ENCODE peak calls at places on chromosomes 2 and 18, in six cellular contexts. D, T, G, Y, L and C are unnamed samples.
A peak's percentile ranks its signal among the peaks of the same experiment; 100 is the strongest.

GRCh38 chr2:196592912-196593881 is 46.3 kb upstream of the CCDC150 start:
- DNase-seq in T (no peak), D (no peak), Y (no peak), G (no peak), L (peak; percentile 82), C (peak; percentile 51)

GRCh38 chr2:88016948-88017779 is 817 bp upstream of the RNU2-63P start:
- DNase-seq in L (no peak), T (peak; percentile 67), G (peak; percentile 64), Y (no peak), D (peak; percentile 60), C (peak; percentile 73)

GRCh38 chr18:76747676-76748075 is 74.7 kb upstream of the ZNF236 start:
- DNase-seq in L (no peak), D (no peak), Y (no peak), T (no peak), G (no peak), C (no peak)

GRCh38 chr2:169480079-169480465 is 778 bp downstream of the BBS5 start:
- DNase-seq in T (no peak), L (peak; percentile 61), Y (no peak), D (peak; percentile 5), G (no peak), C (no peak)

GRCh38 chr18:14746897-14747296 is 1.1 kb upstream of the ANKRD30B start:
- DNase-seq in G (no peak), L (no peak), Y (no peak), T (no peak), D (no peak), C (no peak)

GRCh38 chr2:192029089-192029488 is 165.6 kb downstream of the TMEFF2 start:
- DNase-seq in T (no peak), G (no peak), L (peak; percentile 26), D (peak; percentile 48), Y (no peak), C (no peak)

GRCh38 chr2:46996300-46996843 is 80.8 kb upstream of the MCFD2 start:
- DNase-seq in L (no peak), D (no peak), G (no peak), Y (no peak), T (no peak), C (no peak)

GRCh38 chr18:50441518-50441917 is 66.7 kb downstream of the SKA1 start:
- DNase-seq in L (peak; percentile 16), T (no peak), Y (no peak), D (no peak), G (no peak), C (no peak)

GRCh38 chr2:53535234-53535867 is 232.3 kb upstream of the CHAC2 start:
- DNase-seq in D (no peak), T (no peak), L (no peak), Y (no peak), G (no peak), C (no peak)

GRCh38 chr18:2792395-2792794 is 54.4 kb upstream of the EMILIN2 start:
- DNase-seq in Y (no peak), D (no peak), L (no peak), G (no peak), T (no peak), C (no peak)

GRCh38 chr18:53944721-53945120 is 279.7 kb downstream of the MBD2 start:
- DNase-seq in Y (no peak), D (no peak), L (no peak), T (no peak), G (no peak), C (no peak)

GRCh38 chr18:73352546-73352945 is 484.8 kb upstream of the NETO1 start:
- DNase-seq in Y (no peak), L (peak; percentile 5), T (no peak), G (no peak), D (no peak), C (no peak)

GRCh38 chr2:7773362-7773973 is 856.3 kb downstream of the RNF144A start:
- DNase-seq in Y (no peak), T (no peak), L (peak; percentile 52), G (no peak), D (peak; percentile 84), C (no peak)

GRCh38 chr2:20868377-20868776 is 45.5 kb upstream of the LDAH start:
- DNase-seq in Y (no peak), D (no peak), G (no peak), L (no peak), T (no peak), C (no peak)

GRCh38 chr2:222753251-222753824 is 81.9 kb downstream of the MOGAT1 start:
- DNase-seq in T (no peak), L (peak; percentile 59), G (no peak), Y (peak; percentile 33), D (peak; percentile 44), C (no peak)

GRCh38 chr2:124607679-124608078 is 582.6 kb downstream of the CNTNAP5 start:
- DNase-seq in G (no peak), T (peak; percentile 28), D (no peak), Y (no peak), L (no peak), C (no peak)

GRCh38 chr2:225566798-225567197 is 167.3 kb downstream of the NYAP2 start:
- DNase-seq in T (no peak), L (peak; percentile 3), Y (no peak), G (no peak), D (peak; percentile 82), C (no peak)

DNA sequence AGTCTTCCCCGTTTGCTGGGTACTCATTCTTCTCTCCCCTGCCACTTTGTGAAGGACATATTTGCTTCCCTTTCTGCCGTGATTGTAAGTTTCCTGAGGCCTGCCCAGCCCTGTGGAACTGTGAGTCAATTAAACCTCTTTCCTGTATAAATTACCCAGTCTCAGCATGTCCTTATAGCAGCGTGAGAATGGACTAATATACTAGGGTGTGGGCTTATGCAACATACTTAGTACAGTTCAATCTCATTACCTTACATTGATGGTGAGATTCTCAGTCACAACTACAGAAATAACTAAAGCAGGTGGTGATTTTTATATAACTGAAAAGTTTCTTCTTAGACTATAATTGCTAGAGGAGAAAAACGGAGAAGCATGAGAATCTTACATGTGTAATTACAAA is 237.9 kb upstream of the MMADHC start:
- DNase-seq in G (no peak), D (peak; percentile 64), T (no peak), L (no peak), Y (no peak), C (no peak)
- H3K36me3 ChIP-seq in G (no peaks in the 10 kb centered on the region), D (no peaks in the 10 kb centered on the region), T (no peaks in the 10 kb centered on the region), L (no peaks in the 10 kb centered on the region), Y (no peaks in the 10 kb centered on the region), C (no peaks in the 10 kb centered on the region)

GRCh38 chr2:128154225-128154624 is 63.2 kb downstream of the UGGT1 start:
- DNase-seq in D (no peak), G (no peak), Y (no peak), L (no peak), T (no peak), C (no peak)

GRCh38 chr2:128157644-128158043 is 66.6 kb downstream of the UGGT1 start:
- DNase-seq in T (no peak), D (no peak), G (no peak), Y (no peak), L (no peak), C (no peak)

GRCh38 chr2:128156812-128157211 is 65.8 kb downstream of the UGGT1 start:
- DNase-seq in G (no peak), L (no peak), Y (no peak), D (no peak), T (no peak), C (no peak)

GRCh38 chr2:128155970-128156369 is 65.0 kb downstream of the UGGT1 start:
- DNase-seq in G (no peak), L (no peak), T (no peak), Y (no peak), D (no peak), C (no peak)

GRCh38 chr2:128153786-128154185 is 62.8 kb downstream of the UGGT1 start:
- DNase-seq in G (no peak), L (no peak), Y (no peak), D (no peak), T (no peak), C (no peak)
- H3K36me3 ChIP-seq in G (peaks cover 98% of the 10 kb centered on the region), L (peaks cover 51% of the 10 kb centered on the region), Y (no peaks in the 10 kb centered on the region), D (peaks cover 5% of the 10 kb centered on the region), T (peaks cover 97% of the 10 kb centered on the region), C (peaks cover 13% of the 10 kb centered on the region)

GRCh38 chr2:54624611-54625071 is 98.8 kb upstream of the EML6 start:
- DNase-seq in D (no peak), T (no peak), G (no peak), L (no peak), Y (no peak), C (no peak)
- H3K36me3 ChIP-seq in D (peaks cover 46% of the 10 kb centered on the region), T (peaks cover 88% of the 10 kb centered on the region), G (peaks cover 91% of the 10 kb centered on the region), L (peaks cover 82% of the 10 kb centered on the region), Y (no peaks in the 10 kb centered on the region), C (peaks cover 71% of the 10 kb centered on the region)

GRCh38 chr18:58977801-58978200 is 113.1 kb downstream of the ZNF532 start:
- DNase-seq in G (no peak), D (no peak), T (no peak), L (no peak), Y (no peak), C (no peak)
- H3K36me3 ChIP-seq in G (peaks cover 38% of the 10 kb centered on the region), D (peaks cover 14% of the 10 kb centered on the region), T (peaks cover 52% of the 10 kb centered on the region), L (no peaks in the 10 kb centered on the region), Y (no peaks in the 10 kb centered on the region), C (no peaks in the 10 kb centered on the region)

GRCh38 chr2:162030363-162030762 is 43.7 kb downstream of the DPP4 start:
- DNase-seq in T (no peak), Y (no peak), D (no peak), L (no peak), G (no peak), C (no peak)
- H3K36me3 ChIP-seq in T (no peaks in the 10 kb centered on the region), Y (no peaks in the 10 kb centered on the region), D (no peaks in the 10 kb centered on the region), L (no peaks in the 10 kb centered on the region), G (no peaks in the 10 kb centered on the region), C (no peaks in the 10 kb centered on the region)

GRCh38 chr2:70280242-70280798 is 13.2 kb downstream of the SNRPG start:
- DNase-seq in L (no peak), Y (no peak), G (no peak), T (no peak), D (no peak), C (no peak)
- H3K36me3 ChIP-seq in L (peaks cover 50% of the 10 kb centered on the region), Y (no peaks in the 10 kb centered on the region), G (peaks cover 97% of the 10 kb centered on the region), T (peaks cover 96% of the 10 kb centered on the region), D (peaks cover 3% of the 10 kb centered on the region), C (peaks cover 39% of the 10 kb centered on the region)

DNA sequence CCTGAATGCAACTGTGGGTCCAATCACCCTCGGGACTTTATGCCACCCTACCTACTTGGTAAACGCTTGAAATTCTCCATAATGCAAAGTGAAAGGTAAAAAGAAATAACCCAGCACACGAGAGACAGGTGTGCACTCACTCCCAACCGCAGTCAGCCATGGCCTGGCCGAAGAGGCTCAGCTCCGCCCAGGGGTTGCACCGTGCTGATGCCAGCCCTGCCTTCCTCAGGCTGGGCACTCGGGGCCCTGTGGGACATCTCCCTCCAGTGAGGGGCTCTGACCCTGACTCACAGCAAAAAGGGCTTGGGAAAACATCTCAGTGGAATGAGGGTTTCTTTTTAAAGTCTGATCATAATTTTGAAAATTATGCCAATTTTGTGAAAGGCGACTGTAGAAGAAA is 13.3 kb downstream of the SLC66A2 start:
- DNase-seq in G (peak; percentile 4), D (no peak), L (no peak), T (no peak), Y (no peak), C (peak; percentile 55)
- H3K36me3 ChIP-seq in G (peaks cover 82% of the 10 kb centered on the region), D (peaks cover 27% of the 10 kb centered on the region), L (peaks cover 14% of the 10 kb centered on the region), T (peaks cover 89% of the 10 kb centered on the region), Y (no peaks in the 10 kb centered on the region), C (peaks cover 12% of the 10 kb centered on the region)

DNA sequence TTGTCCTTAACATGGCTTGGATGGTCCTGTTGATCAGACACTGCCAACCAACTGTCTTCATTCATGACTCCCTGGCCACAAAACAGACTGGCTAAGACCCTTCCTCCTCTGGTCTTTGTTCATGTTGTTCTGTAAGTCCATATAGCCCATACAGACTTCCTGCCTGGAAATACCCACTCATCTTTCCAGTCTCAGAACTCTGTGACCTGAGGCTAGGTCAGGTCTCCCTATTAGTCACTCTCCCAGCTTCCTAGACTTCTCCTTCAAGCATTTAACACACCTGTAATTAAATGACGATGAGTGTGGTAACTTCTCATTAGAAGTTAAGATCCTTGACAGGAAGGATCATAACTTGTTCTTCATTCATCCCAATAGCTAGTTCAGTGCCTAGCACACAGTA is 56.3 kb downstream of the CCDC93 start:
- DNase-seq in L (no peak), D (peak; percentile 72), G (no peak), Y (no peak), T (no peak), C (no peak)
- H3K36me3 ChIP-seq in L (peaks cover 36% of the 10 kb centered on the region), D (peaks cover 7% of the 10 kb centered on the region), G (peaks cover 84% of the 10 kb centered on the region), Y (no peaks in the 10 kb centered on the region), T (peaks cover 82% of the 10 kb centered on the region), C (peaks cover 69% of the 10 kb centered on the region)